ENCODE peak calls at places on chromosomes 7 and 10, in seven cellular contexts. N, K, H, O, Z, X and L are unnamed samples.

GRCh38 chr7:93751421-93751820 is 139.1 kb downstream of the TFPI2 start:
- DNase-seq in K (no peak), N (no peak), H (peak), O (no peak), Z (no peak), X (no peak), L (no peak)

GRCh38 chr7:46363688-46364087 is 442.6 kb upstream of the IGFBP3 start:
- DNase-seq in X (no peak), H (peak), N (no peak), K (no peak), O (peak), Z (no peak), L (peak)

GRCh38 chr10:122673731-122674130 is 25.9 kb downstream of the C10orf120 start:
- DNase-seq in N (no peak), O (no peak), H (no peak), X (no peak), K (no peak), Z (no peak), L (no peak)

GRCh38 chr10:10854715-10855114 is 163.0 kb upstream of the CELF2 start:
- DNase-seq in N (no peak), H (no peak), O (no peak), K (no peak), Z (no peak), X (no peak), L (no peak)

GRCh38 chr10:86979977-86980448 is 11.7 kb downstream of the ADIRF start:
- DNase-seq in H (no peak), X (no peak), O (peak), K (no peak), N (peak), Z (no peak), L (no peak)

GRCh38 chr7:79787623-79788022 is 334.2 kb upstream of the MAGI2 start:
- DNase-seq in K (no peak), O (no peak), X (no peak), H (no peak), Z (no peak), N (peak), L (no peak)

GRCh38 chr7:21945374-21946227 is at the start of gene CDCA7L:
- DNase-seq in X (peak), Z (peak), H (peak), O (peak), N (peak), K (peak), L (peak)

GRCh38 chr7:20787658-20788057 is 972 bp upstream of the SP8 start:
- DNase-seq in K (no peak), X (no peak), N (no peak), O (no peak), Z (no peak), H (peak), L (peak)

GRCh38 chr7:158831738-158832091 is 2.4 kb upstream of the ESYT2 start:
- DNase-seq in N (no peak), O (no peak), X (no peak), K (no peak), Z (no peak), H (no peak), L (no peak)

GRCh38 chr7:120052884-120053382 is 220.0 kb upstream of the KCND2 start:
- DNase-seq in N (peak), Z (no peak), H (no peak), O (peak), X (peak), K (no peak), L (no peak)

GRCh38 chr7:74203157-74203556 is 6.6 kb upstream of the LAT2 start:
- DNase-seq in N (peak), K (no peak), H (peak), Z (peak), O (peak), X (peak), L (peak)

GRCh38 chr7:148395990-148396716 is 194.4 kb upstream of the C7orf33 start:
- DNase-seq in K (no peak), N (no peak), X (no peak), Z (no peak), H (peak), O (no peak), L (no peak)

GRCh38 chr10:4130685-4131084 is 345.7 kb upstream of the KLF6 start:
- DNase-seq in Z (no peak), H (no peak), X (no peak), N (no peak), K (no peak), O (no peak), L (no peak)
- H2AFZ ChIP-seq in Z (no peak), H (peak), X (no peak), N (no peak), K (peak), O (peak), L (peak)

GRCh38 chr7:85000973-85001372 is 185.9 kb downstream of the SEMA3D start:
- DNase-seq in N (no peak), H (peak), Z (no peak), O (no peak), X (no peak), K (no peak), L (no peak)
- TF ChIP-seq EZH2phosphoT487 in N (no peak), H (no peak), Z (no peak), O (no peak), X (no peak), K (no peak), L (no peak)

GRCh38 chr7:129777993-129778769 is 166.7 kb downstream of the NRF1 start:
- DNase-seq in X (no peak), K (no peak), N (no peak), Z (no peak), O (no peak), H (no peak), L (peak)
- TF ChIP-seq EZH2 in X (no peak), K (no peak), N (no peak), Z (no peak), O (peak), H (peak), L (no peak)

GRCh38 chr10:106506509-106507265 is 657.8 kb downstream of the SORCS1 start:
- DNase-seq in N (peak), X (peak), Z (no peak), K (no peak), O (no peak), H (no peak), L (no peak)
- H2AFZ ChIP-seq in N (no peak), X (no peak), Z (no peak), K (no peak), O (no peak), H (no peak), L (peak)

DNA sequence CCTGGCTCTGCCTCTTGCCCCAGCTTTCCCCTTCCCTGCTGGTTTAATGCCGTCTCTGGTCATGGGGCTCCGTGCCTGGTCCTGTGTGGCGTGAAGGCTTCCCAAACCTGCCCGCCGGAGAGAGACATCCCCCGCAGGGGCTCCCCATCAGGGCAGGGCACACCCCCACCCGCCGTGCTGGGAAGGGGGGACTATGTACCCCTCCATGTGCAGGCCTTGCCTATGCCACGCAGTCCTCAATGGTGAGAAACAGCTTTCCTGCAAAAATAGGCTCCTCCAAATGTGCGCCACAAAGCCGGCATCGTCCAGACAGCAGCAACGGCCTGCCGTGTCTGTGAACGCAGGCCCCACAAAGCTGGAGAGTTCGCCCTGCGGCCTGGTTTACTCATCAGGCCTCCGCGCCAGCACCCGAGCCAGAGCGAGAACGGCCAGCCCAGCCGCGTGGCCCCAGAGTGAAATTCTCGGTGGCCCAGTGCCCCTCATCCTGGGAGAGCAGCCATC is 313.4 kb downstream of the DNAJB6 start:
- DNase-seq in H (no peak), Z (no peak), K (no peak), X (no peak), N (no peak), O (no peak), L (no peak)
- TF ChIP-seq EZH2phosphoT487 in H (no peak), Z (no peak), K (no peak), X (no peak), N (no peak), O (no peak), L (no peak)

DNA sequence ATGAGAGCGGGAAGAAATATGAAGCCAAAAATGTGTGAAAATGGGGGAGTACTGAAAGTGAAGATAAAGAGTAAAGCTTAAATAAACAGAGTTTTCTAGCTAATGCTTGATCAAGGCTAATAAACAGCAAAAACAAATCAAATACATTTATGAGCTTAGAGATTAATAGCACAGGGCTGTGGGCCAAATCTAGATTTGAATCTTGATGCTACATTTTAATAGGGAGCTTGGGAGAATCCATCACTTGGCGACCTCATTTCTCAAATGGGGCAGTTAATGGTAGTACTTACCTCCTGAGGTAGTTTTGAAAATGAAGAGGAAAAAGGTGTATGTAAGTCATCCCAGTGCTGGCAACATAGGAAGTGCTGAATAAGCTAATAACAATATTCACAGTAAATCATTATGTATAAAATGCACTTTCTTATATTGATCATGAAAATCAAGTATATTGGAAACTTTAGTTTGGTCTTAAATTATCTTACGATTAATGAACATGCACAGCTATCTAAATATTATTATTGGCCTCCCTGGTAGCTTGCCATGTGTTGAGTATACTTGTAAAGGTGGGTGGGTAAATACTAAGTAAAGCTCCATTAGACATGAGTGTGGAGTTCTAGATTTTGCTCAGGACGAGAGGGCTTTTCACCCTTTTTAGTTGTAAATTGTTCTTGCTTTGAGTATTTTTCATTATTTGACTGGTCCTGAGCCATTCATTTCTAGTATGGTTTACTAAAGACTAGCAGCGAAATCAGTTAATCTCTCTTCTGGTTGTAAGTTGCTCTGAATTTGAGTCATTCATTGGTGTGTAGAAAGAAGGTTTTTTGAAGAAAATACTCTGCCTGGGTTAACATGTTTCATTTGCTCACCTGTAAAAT is 5.0 kb downstream of the BICC1 start:
- DNase-seq in Z (no peak), X (peak), K (no peak), H (no peak), O (no peak), N (no peak), L (no peak)
- TF ChIP-seq EZH2 in Z (no peak), X (no peak), K (no peak), H (no peak), O (no peak), N (no peak), L (no peak)

GRCh38 chr10:78470267-78471103 is 436.8 kb downstream of the RPS24 start:
- DNase-seq in O (no peak), H (no peak), X (peak), Z (no peak), K (no peak), N (no peak), L (no peak)
- H2AFZ ChIP-seq in O (no peak), H (no peak), X (no peak), Z (no peak), K (no peak), N (no peak), L (no peak)

DNA sequence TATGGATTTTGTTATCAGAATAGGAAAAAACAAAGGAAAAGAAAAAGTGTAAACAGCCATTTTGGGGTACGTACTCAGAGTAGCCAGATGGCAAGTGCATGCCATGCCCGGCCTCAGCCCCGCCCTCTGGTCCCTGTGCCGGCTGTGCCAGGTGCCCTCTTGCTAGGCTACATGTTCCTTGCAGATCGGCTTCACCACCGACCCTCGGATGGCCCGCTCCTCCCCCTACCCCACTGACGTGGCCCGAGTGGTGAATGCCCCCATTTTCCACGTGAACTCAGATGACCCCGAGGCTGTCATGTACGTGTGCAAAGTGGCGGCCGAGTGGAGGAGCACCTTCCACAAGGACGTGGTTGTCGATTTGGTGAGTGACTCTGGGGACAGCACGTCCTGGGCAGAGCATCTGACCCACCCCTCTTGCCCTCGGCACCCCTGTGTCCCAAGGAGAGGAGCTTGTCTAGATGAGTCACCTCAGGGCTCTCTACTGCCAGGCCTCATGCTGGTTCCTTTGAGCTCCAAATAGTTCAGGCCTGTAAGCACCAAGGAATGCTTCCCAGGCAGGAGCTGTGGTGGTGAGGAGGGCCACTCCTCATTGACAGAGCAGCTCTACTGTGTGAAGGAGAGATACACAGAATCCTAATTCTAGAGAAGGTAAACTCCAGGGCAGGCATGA is 54.9 kb upstream of the ZMIZ2 start:
- DNase-seq in N (peak), X (no peak), K (peak), H (no peak), Z (no peak), O (no peak), L (no peak)
- TF ChIP-seq EZH2phosphoT487 in N (no peak), X (no peak), K (no peak), H (no peak), Z (no peak), O (no peak), L (no peak)

GRCh38 chr10:100825946-100826660 is 80.7 kb downstream of the PAX2 start:
- DNase-seq in K (no peak), N (no peak), O (no peak), H (no peak), Z (no peak), X (no peak), L (no peak)

GRCh38 chr10:100828744-100829102 is 83.3 kb downstream of the PAX2 start:
- DNase-seq in X (no peak), H (peak), O (peak), K (no peak), Z (peak), N (peak), L (peak)

GRCh38 chr10:100826661-100826982 is 81.2 kb downstream of the PAX2 start:
- DNase-seq in K (no peak), Z (no peak), O (no peak), H (no peak), X (no peak), N (no peak), L (no peak)

GRCh38 chr10:100827819-100828743 is 82.7 kb downstream of the PAX2 start:
- DNase-seq in K (no peak), X (peak), O (peak), Z (peak), H (peak), N (peak), L (peak)

DNA sequence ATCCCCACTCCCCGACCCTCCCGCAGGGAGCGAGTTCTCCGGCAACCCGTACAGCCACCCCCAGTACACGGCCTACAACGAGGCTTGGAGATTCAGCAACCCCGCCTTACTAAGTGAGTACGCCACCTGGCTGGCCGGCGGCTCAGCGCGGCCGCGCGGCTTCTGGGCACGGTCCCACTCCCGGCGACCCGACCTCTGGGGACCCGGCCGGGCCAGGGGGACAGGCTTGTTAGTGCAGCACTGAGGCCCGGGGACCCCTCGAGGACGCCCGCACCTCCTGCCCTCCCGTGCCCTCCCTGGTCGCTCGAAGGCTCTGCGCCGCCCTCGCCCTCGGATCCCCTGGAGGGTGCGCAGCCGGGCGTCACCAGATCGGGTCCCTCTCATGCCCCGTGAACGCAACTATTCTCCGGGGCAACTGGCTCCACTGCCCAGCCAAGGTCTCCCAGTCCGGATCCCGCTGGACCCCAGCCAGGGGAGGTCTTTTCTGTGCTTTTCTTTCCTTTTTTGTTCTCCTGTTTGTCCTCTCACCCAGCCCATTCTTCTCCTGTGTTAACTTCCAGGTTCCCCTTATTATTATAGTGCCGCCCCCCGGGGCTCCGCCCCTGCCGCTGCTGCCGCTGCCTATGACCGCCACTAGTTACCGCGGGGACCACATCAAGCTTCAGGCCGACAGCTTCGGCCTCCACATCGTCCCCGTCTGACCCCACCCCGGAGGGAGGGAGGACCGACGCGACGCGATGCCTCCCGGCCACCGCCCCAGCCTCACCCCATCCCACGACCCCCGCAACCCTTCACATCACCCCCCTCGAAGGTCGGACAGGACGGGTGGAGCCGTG is 81.8 kb downstream of the PAX2 start:
- DNase-seq in H (peak), X (no peak), K (peak), Z (no peak), O (peak), N (peak), L (peak)
- TF ChIP-seq EZH2 in H (peak), X (peak), K (no peak), Z (no peak), O (peak), N (peak), L (peak)

DNA sequence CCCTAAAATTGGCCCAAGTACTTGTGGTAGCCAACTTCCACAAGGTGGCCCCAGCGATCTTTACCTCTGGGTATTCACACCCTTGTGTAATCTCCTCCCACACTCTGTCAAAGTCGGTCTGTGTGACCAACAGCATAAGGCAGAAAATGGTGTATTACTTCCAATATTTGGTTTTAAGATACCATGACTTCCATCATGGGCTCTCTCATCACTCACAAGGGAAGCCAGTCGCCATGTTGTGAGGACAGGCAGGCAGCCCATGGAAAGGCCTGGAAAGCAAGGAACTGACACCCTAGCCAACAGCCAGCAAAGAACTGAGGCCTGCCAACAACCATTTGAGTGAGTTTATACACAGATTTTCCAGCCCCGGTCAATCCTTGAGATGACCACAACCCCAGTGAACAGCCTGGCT is 91.0 kb upstream of the KMT2E start:
- DNase-seq in H (peak), Z (peak), O (peak), X (peak), K (peak), N (peak), L (peak)
- H2AFZ ChIP-seq in H (no peak), Z (peak), O (peak), X (peak), K (peak), N (peak), L (peak)